ENCODE peak calls at places on chromosomes 13 and 19, in nine cellular contexts. Q is GM12891, Y is AG09319, J is stomach, X is hypothalamus, U is Daoy, B is H1, A is aorta, C is AG04450. F is an unnamed sample.

GRCh38 chr13:49690990-49691886 is at the start of gene EBPL:
- DNase-seq in Q (peak), Y (peak), J (peak), X (peak), U (peak), B (peak), A (peak), C (peak), F (peak)

GRCh38 chr13:93227906-93228801 is 1.5 kb downstream of the GPC6 start:
- DNase-seq in Q (peak), Y (no peak), J (peak), X (peak), U (peak), B (no peak), A (peak), C (no peak), F (peak)

GRCh38 chr19:54183431-54183830 is 5.9 kb downstream of the MBOAT7 start:
- DNase-seq in Q (no peak), Y (no peak), J (no peak), X (no peak), U (no peak), B (no peak), A (no peak), C (no peak), F (no peak)

GRCh38 chr19:13784731-13785452 is 10.4 kb upstream of the ZSWIM4 start:
- DNase-seq in Q (no peak), Y (no peak), J (peak), X (peak), U (peak), B (no peak), A (peak), C (no peak), F (peak)

GRCh38 chr13:101618440-101619187 is 166.1 kb downstream of the ITGBL1 start:
- DNase-seq in Q (no peak), Y (no peak), J (no peak), X (no peak), U (no peak), B (no peak), A (no peak), C (no peak), F (no peak)

GRCh38 chr13:113598081-113598410 is 13.5 kb downstream of the TFDP1 start:
- DNase-seq in Q (no peak), Y (no peak), J (no peak), X (no peak), U (no peak), B (no peak), A (peak), C (no peak), F (no peak)

GRCh38 chr13:111302045-111302722 is 18.3 kb upstream of the TEX29 start:
- DNase-seq in Q (no peak), Y (no peak), J (no peak), X (no peak), U (no peak), B (no peak), A (no peak), C (no peak), F (peak)

GRCh38 chr19:17902701-17903100 is 30.1 kb upstream of the CCDC124 start:
- DNase-seq in Q (no peak), Y (peak), J (no peak), X (no peak), U (peak), B (no peak), A (no peak), C (peak), F (no peak)

GRCh38 chr19:42140125-42140754 is 8.0 kb upstream of the POU2F2 start:
- DNase-seq in Q (no peak), Y (no peak), J (peak), X (no peak), U (peak), B (peak), A (peak), C (no peak), F (no peak)

GRCh38 chr13:43872181-43872580 is 7.4 kb downstream of the CCDC122 start:
- DNase-seq in Q (no peak), Y (no peak), J (no peak), X (no peak), U (no peak), B (no peak), A (no peak), C (no peak), F (no peak)

GRCh38 chr13:31697290-31697689 is 42.0 kb upstream of the RXFP2 start:
- DNase-seq in Q (no peak), Y (no peak), J (no peak), X (no peak), U (no peak), B (no peak), A (no peak), C (no peak), F (no peak)

GRCh38 chr13:30720470-30720869 is 14.9 kb upstream of the ALOX5AP start:
- DNase-seq in Q (no peak), Y (no peak), J (no peak), X (no peak), U (no peak), B (no peak), A (no peak), C (no peak), F (no peak)

GRCh38 chr13:32164622-32165268 is 133.2 kb downstream of the FRY start:
- DNase-seq in Q (no peak), Y (no peak), J (no peak), X (peak), U (peak), B (peak), A (no peak), C (peak), F (peak)

GRCh38 chr13:98022210-98022609 is 68.7 kb downstream of the IPO5 start:
- DNase-seq in Q (no peak), Y (peak), J (no peak), X (peak), U (no peak), B (no peak), A (no peak), C (peak), F (no peak)

GRCh38 chr19:29965529-29965928 is 23.5 kb downstream of the URI1 start:
- DNase-seq in Q (no peak), Y (no peak), J (no peak), X (no peak), U (no peak), B (no peak), A (no peak), C (peak), F (no peak)

GRCh38 chr19:43711751-43712355 is 4.0 kb upstream of the IRGC start:
- DNase-seq in Q (no peak), Y (no peak), J (no peak), X (no peak), U (peak), B (no peak), A (no peak), C (no peak), F (no peak)

GRCh38 chr19:30670011-30670329 is 297.8 kb downstream of the ZNF536 start:
- DNase-seq in Q (no peak), Y (no peak), J (peak), X (no peak), U (peak), B (no peak), A (no peak), C (no peak), F (no peak)

GRCh38 chr19:6632002-6632621 is 37.8 kb downstream of the TNFSF14 start:
- DNase-seq in Q (no peak), Y (peak), J (peak), X (peak), U (peak), B (no peak), A (no peak), C (no peak), F (peak)

GRCh38 chr13:26628706-26629105 is 71.2 kb downstream of the WASF3 start:
- DNase-seq in Q (no peak), Y (no peak), J (no peak), X (no peak), U (peak), B (no peak), A (no peak), C (no peak), F (no peak)

GRCh38 chr19:34560229-34560628 is 78.7 kb downstream of the WTIP start:
- DNase-seq in Q (no peak), Y (no peak), J (no peak), X (no peak), U (no peak), B (no peak), A (no peak), C (no peak), F (no peak)

GRCh38 chr19:1874554-1875185 is 10.6 kb downstream of the ABHD17A start:
- DNase-seq in Q (no peak), Y (no peak), J (no peak), X (no peak), U (no peak), B (no peak), A (no peak), C (no peak), F (no peak)

GRCh38 chr13:39773833-39774232 is 118.4 kb downstream of the COG6 start:
- DNase-seq in Q (no peak), Y (no peak), J (no peak), X (no peak), U (peak), B (no peak), A (no peak), C (no peak), F (no peak)

GRCh38 chr19:53662209-53662608 is 30.4 kb downstream of the DPRX start:
- DNase-seq in Q (no peak), Y (no peak), J (no peak), X (no peak), U (no peak), B (no peak), A (no peak), C (no peak), F (no peak)

GRCh38 chr19:18660051-18660910 is 23.2 kb upstream of the CRTC1 start:
- DNase-seq in Q (no peak), Y (no peak), J (no peak), X (no peak), U (peak), B (no peak), A (peak), C (no peak), F (no peak)

GRCh38 chr19:1684573-1684912 is 32.1 kb upstream of the TCF3 start:
- DNase-seq in Q (no peak), Y (no peak), J (no peak), X (no peak), U (no peak), B (no peak), A (no peak), C (no peak), F (no peak)

GRCh38 chr13:114286808-114287207 is 5.4 kb downstream of the UPF3A start:
- DNase-seq in Q (no peak), Y (no peak), J (no peak), X (no peak), U (peak), B (no peak), A (no peak), C (no peak), F (no peak)

GRCh38 chr19:4539697-4540581 is at the start of gene LRG1:
- DNase-seq in Q (no peak), Y (no peak), J (peak), X (no peak), U (no peak), B (no peak), A (peak), C (no peak), F (no peak)

GRCh38 chr19:45424191-45425058 is 708 bp upstream of the ERCC1 start:
- DNase-seq in Q (no peak), Y (peak), J (peak), X (no peak), U (peak), B (no peak), A (peak), C (peak), F (peak)

GRCh38 chr19:36750066-36750691 is 22.4 kb downstream of the ZNF850 start:
- DNase-seq in Q (no peak), Y (no peak), J (no peak), X (no peak), U (no peak), B (no peak), A (no peak), C (no peak), F (no peak)

GRCh38 chr13:93446256-93446655 is 219.6 kb downstream of the GPC6 start:
- DNase-seq in Q (no peak), Y (no peak), J (no peak), X (no peak), U (no peak), B (no peak), A (no peak), C (no peak), F (no peak)

GRCh38 chr13:112859817-112860190 is 109.2 kb upstream of the MCF2L start:
- DNase-seq in Q (no peak), Y (no peak), J (no peak), X (no peak), U (peak), B (no peak), A (no peak), C (peak), F (no peak)

GRCh38 chr13:48184260-48184659 is 48.7 kb upstream of the ITM2B start:
- DNase-seq in Q (no peak), Y (no peak), J (no peak), X (no peak), U (no peak), B (no peak), A (no peak), C (no peak), F (no peak)

GRCh38 chr13:88937381-88937780 is 1266.2 kb downstream of the SLITRK5 start:
- DNase-seq in Q (no peak), Y (no peak), J (no peak), X (no peak), U (no peak), B (no peak), A (no peak), C (no peak), F (no peak)

GRCh38 chr19:12969292-12969988 is at the start of gene DAND5:
- DNase-seq in Q (no peak), Y (no peak), J (peak), X (peak), U (no peak), B (no peak), A (no peak), C (no peak), F (no peak)

GRCh38 chr13:25860862-25861261 is 191.0 kb downstream of the SHISA2 start:
- DNase-seq in Q (no peak), Y (no peak), J (no peak), X (no peak), U (peak), B (no peak), A (no peak), C (no peak), F (no peak)

GRCh38 chr13:108597943-108598342 is 31.5 kb upstream of the MYO16 start:
- DNase-seq in Q (no peak), Y (no peak), J (no peak), X (no peak), U (no peak), B (no peak), A (no peak), C (no peak), F (no peak)

GRCh38 chr19:44356383-44357111 is at the start of gene ZNF112:
- DNase-seq in Q (peak), Y (peak), J (peak), X (peak), U (peak), B (peak), A (peak), C (peak), F (peak)

GRCh38 chr19:17075860-17076538 is 422 bp downstream of the MYO9B start:
- DNase-seq in Q (no peak), Y (no peak), J (peak), X (no peak), U (peak), B (no peak), A (peak), C (no peak), F (no peak)

GRCh38 chr13:29499766-29500165 is 95.7 kb downstream of the SLC7A1 start:
- DNase-seq in Q (no peak), Y (no peak), J (no peak), X (no peak), U (no peak), B (no peak), A (no peak), C (no peak), F (no peak)

GRCh38 chr19:11495481-11495880 is 10.2 kb downstream of the ZNF653 start:
- DNase-seq in Q (no peak), Y (no peak), J (no peak), X (no peak), U (no peak), B (no peak), A (no peak), C (no peak), F (no peak)

F was measured in NCI-H774.